ENCODE peak calls at places on chromosomes 5 and 9, in five cellular contexts. E is neuronal stem cell, H is mesenchymal stem cell, T is H1, P is H9. C is an unnamed sample.

GRCh38 chr5:116068028-116068632 is 16.7 kb upstream of the COMMD10 start:
- DNase-seq in E (peak), H (peak), T (no peak), P (no peak), C (no peak)

GRCh38 chr9:25557645-25558300 is 120.5 kb downstream of the TUSC1 start:
- DNase-seq in E (no peak), H (no peak), T (no peak), P (no peak), C (peak)

GRCh38 chr9:9170735-9171134 is 1371.2 kb upstream of the DMAC1 start:
- DNase-seq in E (peak), H (no peak), T (no peak), P (no peak), C (no peak)

GRCh38 chr5:54717870-54718269 is 200.3 kb downstream of the SNX18 start:
- DNase-seq in E (no peak), H (no peak), T (no peak), P (no peak), C (no peak)

GRCh38 chr5:9207820-9208418 is 338.0 kb downstream of the SEMA5A start:
- DNase-seq in E (no peak), H (peak), T (no peak), P (no peak), C (no peak)

GRCh38 chr9:2267171-2267740 is 252.1 kb downstream of the SMARCA2 start:
- DNase-seq in E (no peak), H (no peak), T (no peak), P (no peak), C (no peak)

GRCh38 chr5:469752-470483 is 26.9 kb downstream of the EXOC3 start:
- DNase-seq in E (no peak), H (no peak), T (no peak), P (no peak), C (no peak)

GRCh38 chr5:126757713-126758357 is 19.1 kb upstream of the LMNB1 start:
- DNase-seq in E (no peak), H (no peak), T (no peak), P (no peak), C (no peak)

GRCh38 chr9:15512204-15512603 is 1.4 kb upstream of the PSIP1 start:
- DNase-seq in E (no peak), H (no peak), T (no peak), P (no peak), C (no peak)

GRCh38 chr5:53424691-53425597 is 55.5 kb upstream of the FST start:
- DNase-seq in E (no peak), H (no peak), T (no peak), P (no peak), C (peak)

GRCh38 chr5:139678751-139679750 is 30.9 kb downstream of the CXXC5 start:
- DNase-seq in E (no peak), H (no peak), T (no peak), P (no peak), C (no peak)

GRCh38 chr9:14300588-14300987 is 13.4 kb downstream of the NFIB start:
- DNase-seq in E (no peak), H (no peak), T (no peak), P (no peak), C (no peak)

GRCh38 chr5:179307006-179307800 is 38.1 kb downstream of the ADAMTS2 start:
- DNase-seq in E (no peak), H (no peak), T (no peak), P (no peak), C (no peak)

GRCh38 chr5:96823900-96824351 is 16.2 kb upstream of the ERAP1 start:
- DNase-seq in E (no peak), H (peak), T (no peak), P (no peak), C (peak)

GRCh38 chr5:158727108-158727507 is 372.6 kb downstream of the EBF1 start:
- DNase-seq in E (no peak), H (peak), T (no peak), P (no peak), C (peak)

GRCh38 chr5:166369817-166370216 is 1921.6 kb upstream of the WWC1 start:
- DNase-seq in E (no peak), H (no peak), T (no peak), P (no peak), C (no peak)

GRCh38 chr9:127004946-127005769 is 90.6 kb downstream of the RALGPS1 start:
- DNase-seq in E (no peak), H (peak), T (no peak), P (no peak), C (peak)

GRCh38 chr5:98997000-98997399 is 68.2 kb upstream of the CHD1 start:
- DNase-seq in E (no peak), H (peak), T (no peak), P (no peak), C (peak)

GRCh38 chr5:56838409-56839039 is 23.2 kb downstream of the MAP3K1 start:
- DNase-seq in E (peak), H (peak), T (no peak), P (no peak), C (no peak)

GRCh38 chr5:119578937-119579336 is 50.4 kb upstream of the FAM170A start:
- DNase-seq in E (no peak), H (peak), T (peak), P (peak), C (no peak)

GRCh38 chr5:39905356-39905755 is 480.6 kb upstream of the DAB2 start:
- DNase-seq in E (no peak), H (no peak), T (no peak), P (no peak), C (peak)

GRCh38 chr9:116763665-116764064 is 76.6 kb downstream of the TRIM32 start:
- DNase-seq in E (no peak), H (no peak), T (no peak), P (no peak), C (no peak)

GRCh38 chr9:4642351-4642750 is 19.7 kb upstream of the PLPP6 start:
- DNase-seq in E (no peak), H (no peak), T (no peak), P (no peak), C (no peak)

GRCh38 chr9:5511935-5512580 is 1.7 kb downstream of the PDCD1LG2 start:
- DNase-seq in E (no peak), H (no peak), T (no peak), P (no peak), C (peak)

GRCh38 chr5:138716456-138716924 is 36.7 kb upstream of the CTNNA1 start:
- DNase-seq in E (no peak), H (peak), T (no peak), P (peak), C (no peak)

GRCh38 chr9:131333771-131334567 is 44.4 kb downstream of the PLPP7 start:
- DNase-seq in E (no peak), H (no peak), T (no peak), P (no peak), C (peak)

GRCh38 chr5:95655575-95655974 is 9.0 kb downstream of the RFESD start:
- DNase-seq in E (no peak), H (no peak), T (no peak), P (no peak), C (no peak)

GRCh38 chr5:16916262-16916878 is 19.7 kb downstream of the MYO10 start:
- DNase-seq in E (no peak), H (peak), T (no peak), P (no peak), C (peak)

GRCh38 chr9:82299870-82300269 is 311.3 kb downstream of the SPATA31D1 start:
- DNase-seq in E (no peak), H (peak), T (no peak), P (no peak), C (no peak)

GRCh38 chr5:143516249-143516648 is 112.8 kb upstream of the NR3C1 start:
- DNase-seq in E (no peak), H (no peak), T (no peak), P (no peak), C (no peak)

GRCh38 chr9:130522233-130522808 is 57.1 kb upstream of the FUBP3 start:
- DNase-seq in E (no peak), H (peak), T (no peak), P (peak), C (no peak)

GRCh38 chr5:128227984-128228383 is 144.4 kb downstream of the SLC12A2 start:
- DNase-seq in E (no peak), H (peak), T (no peak), P (no peak), C (no peak)

GRCh38 chr5:126499742-126500396 is 76.7 kb downstream of the GRAMD2B start:
- DNase-seq in E (no peak), H (no peak), T (peak), P (peak), C (peak)

GRCh38 chr5:150847334-150847695 is 994 bp downstream of the IRGM start:
- DNase-seq in E (no peak), H (no peak), T (no peak), P (no peak), C (no peak)

GRCh38 chr9:131603199-131603598 is 57.9 kb downstream of the PRRT1B start:
- DNase-seq in E (no peak), H (no peak), T (no peak), P (no peak), C (no peak)

GRCh38 chr5:179257190-179257741 is 88.0 kb downstream of the ADAMTS2 start:
- DNase-seq in E (no peak), H (no peak), T (no peak), P (peak), C (no peak)

GRCh38 chr5:177382423-177383029 is 1.7 kb upstream of the SLC34A1 start:
- DNase-seq in E (no peak), H (no peak), T (no peak), P (peak), C (no peak)

GRCh38 chr5:151496041-151496484 is 48.7 kb downstream of the SLC36A1 start:
- DNase-seq in E (no peak), H (peak), T (peak), P (peak), C (no peak)

GRCh38 chr5:112923148-112923917 is 1.3 kb upstream of the REEP5 start:
- DNase-seq in E (no peak), H (no peak), T (no peak), P (peak), C (peak)

GRCh38 chr9:19732570-19732969 is 56.3 kb downstream of the SLC24A2 start:
- DNase-seq in E (no peak), H (no peak), T (no peak), P (no peak), C (no peak)

GRCh38 chr9:78595200-78595945 is 298.4 kb downstream of the PSAT1 start:
- DNase-seq in E (no peak), H (no peak), T (no peak), P (no peak), C (no peak)

GRCh38 chr9:78590068-78590467 is 293.1 kb downstream of the PSAT1 start:
- DNase-seq in E (no peak), H (no peak), T (no peak), P (no peak), C (no peak)

GRCh38 chr9:78598120-78598519 is 301.2 kb downstream of the PSAT1 start:
- DNase-seq in E (no peak), H (no peak), T (no peak), P (no peak), C (no peak)

DNA sequence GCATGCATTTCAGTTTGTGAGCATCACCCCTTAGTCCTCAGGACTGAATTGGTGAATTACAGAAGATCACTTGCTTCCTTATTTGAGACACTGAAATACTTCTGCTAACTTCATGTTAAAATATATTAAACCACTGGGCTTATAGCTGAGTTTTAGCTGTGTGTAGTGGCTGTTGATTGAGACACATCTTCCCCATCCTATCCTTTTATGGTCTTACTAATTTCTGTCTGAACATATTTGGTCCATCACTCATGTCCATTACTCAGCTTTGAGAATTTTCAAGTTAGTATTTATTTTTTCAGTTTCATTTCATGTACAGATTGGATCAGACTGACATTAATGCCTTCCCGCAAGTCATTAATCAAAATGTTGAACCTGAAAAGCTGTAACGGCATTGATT is 295.9 kb downstream of the PSAT1 start:
- DNase-seq in E (no peak), H (no peak), T (no peak), P (no peak), C (peak)
- H2BK12ac ChIP-seq in E (no peak), H (no peak), T (no peak), P (no peak), C (no peak)

DNA sequence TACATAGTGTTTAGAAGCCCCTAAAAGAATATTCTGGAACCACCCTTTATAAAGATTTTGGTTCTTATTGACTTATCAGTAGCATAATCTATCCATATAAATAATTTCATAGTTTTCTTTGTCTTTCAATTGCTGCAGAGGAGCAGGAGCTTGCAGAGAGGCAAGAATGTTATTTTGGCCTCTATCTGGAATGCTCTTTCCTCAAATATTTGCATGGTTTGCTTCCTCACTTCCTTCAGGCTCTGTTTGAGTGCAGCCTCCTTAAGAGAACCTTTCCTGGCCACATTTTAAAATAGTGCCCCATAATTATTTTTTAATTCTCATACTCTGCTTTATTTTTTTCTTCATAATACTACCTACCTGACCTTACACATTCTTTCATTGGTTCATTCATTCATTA is 1.5 kb downstream of the C5 start:
- DNase-seq in E (no peak), H (no peak), T (no peak), P (no peak), C (no peak)
- H3K9ac ChIP-seq in E (no peak), H (no peak), T (no peak), P (no peak), C (no peak)

DNA sequence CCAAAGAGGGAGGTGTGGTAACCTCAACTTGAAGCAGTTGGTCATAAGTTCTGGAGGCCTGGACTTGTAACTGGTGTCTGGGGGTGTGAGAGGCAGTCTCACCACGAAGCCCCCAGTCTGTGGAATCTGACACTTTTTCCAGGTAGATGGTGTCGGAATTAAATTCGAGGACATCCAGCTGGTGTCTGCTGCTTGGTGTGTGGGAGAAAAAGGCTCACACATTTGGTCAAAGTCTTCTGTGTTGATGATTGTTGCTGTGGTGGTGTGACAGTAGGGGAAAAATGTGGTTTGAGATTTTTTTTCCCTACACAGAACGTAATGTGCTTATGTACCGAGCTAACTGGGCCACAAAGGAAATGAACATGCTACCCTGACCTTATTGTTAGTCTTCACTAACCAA is 251.9 kb downstream of the MAT2B start:
- DNase-seq in E (no peak), H (peak), T (no peak), P (no peak), C (no peak)
- H4K91ac ChIP-seq in E (no peak), H (no peak), T (no peak), P (no peak), C (no peak)

GRCh38 chr9:122103985-122104384 is 10.9 kb upstream of the TTLL11 start:
- DNase-seq in E (no peak), H (no peak), T (no peak), P (no peak), C (no peak)
- H2BK12ac ChIP-seq in E (no peak), H (no peak), T (no peak), P (no peak), C (no peak)